ENCODE peak calls at places on chromosomes 13 and 19, in six cellular contexts. P is ascending aorta, E is adrenal gland, Q is Peyer's patch, I is DND-41, O is HCT116. C is an unnamed sample.

GRCh38 chr19:53870485-53870844 is 2.8 kb downstream of the MYADM start:
- DNase-seq in P (no peak), E (no peak), O (no peak), Q (peak; percentile 68), I (no peak), C (no peak)

GRCh38 chr13:44049546-44049945 is 169.8 kb downstream of the LACC1 start:
- DNase-seq in O (no peak), Q (no peak), P (no peak), I (no peak), E (no peak), C (no peak)

GRCh38 chr19:57664269-57665127 is 4.2 kb upstream of the ZSCAN4 start:
- DNase-seq in Q (peak; percentile 45), E (peak; percentile 74), P (no peak), I (no peak), O (no peak), C (peak; percentile 29)

GRCh38 chr19:33459220-33459619 is 62.4 kb downstream of the PEPD start:
- DNase-seq in E (no peak), O (no peak), Q (peak; percentile 37), I (no peak), P (no peak), C (no peak)

GRCh38 chr19:8526345-8527062 is 12.5 kb upstream of the ZNF414 start:
- DNase-seq in E (peak; percentile 93), Q (peak; percentile 92), P (peak; percentile 61), O (peak; percentile 75), I (no peak), C (peak; percentile 92)

GRCh38 chr13:43246382-43246781 is 223.0 kb downstream of the DNAJC15 start:
- DNase-seq in E (no peak), P (no peak), I (peak; percentile 38), O (no peak), Q (no peak), C (no peak)

GRCh38 chr13:47901451-47901850 is 99.6 kb downstream of the SUCLA2 start:
- DNase-seq in I (no peak), P (no peak), Q (no peak), O (no peak), E (no peak), C (no peak)

GRCh38 chr13:81487151-81487550 is 1146.2 kb upstream of the SPRY2 start:
- DNase-seq in P (no peak), E (no peak), O (peak; percentile 35), I (no peak), Q (no peak), C (no peak)

GRCh38 chr13:61410669-61411297 is 4.9 kb downstream of the PCDH20 start:
- DNase-seq in Q (no peak), E (no peak), I (no peak), O (peak; percentile 2), P (no peak), C (no peak)

GRCh38 chr19:10888421-10888866 is 17.1 kb downstream of the CARM1 start:
- DNase-seq in O (no peak), Q (no peak), E (no peak), I (no peak), P (no peak), C (no peak)

GRCh38 chr13:87311165-87311564 is 360.0 kb upstream of the SLITRK5 start:
- DNase-seq in I (no peak), O (no peak), Q (no peak), E (no peak), P (no peak), C (no peak)

GRCh38 chr13:82758056-82758455 is 1124.2 kb downstream of the SLITRK1 start:
- DNase-seq in Q (no peak), O (peak; percentile 7), E (no peak), P (no peak), I (no peak), C (no peak)

GRCh38 chr19:3404324-3405260 is 38.2 kb downstream of the NFIC start:
- DNase-seq in I (no peak), E (peak; percentile 92), O (no peak), P (peak; percentile 55), Q (peak; percentile 66), C (peak; percentile 86)

GRCh38 chr13:48990900-48991299 is 15.2 kb downstream of the FNDC3A start:
- DNase-seq in Q (no peak), P (no peak), I (no peak), E (no peak), O (no peak), C (no peak)

GRCh38 chr19:35269425-35270117 is 809 bp downstream of the USF2 start:
- DNase-seq in Q (peak; percentile 95), O (peak; percentile 75), P (no peak), I (peak; percentile 74), E (peak; percentile 89), C (peak; percentile 89)

GRCh38 chr19:48511800-48512503 is at the start of gene LMTK3:
- DNase-seq in E (peak; percentile 21), I (peak; percentile 81), O (no peak), P (no peak), Q (peak; percentile 85), C (no peak)

GRCh38 chr13:33340631-33341030 is 55.1 kb upstream of the STARD13 start:
- DNase-seq in O (no peak), Q (no peak), P (no peak), E (no peak), I (no peak), C (no peak)

GRCh38 chr19:16091546-16092475 is 15.5 kb downstream of the TPM4 start:
- DNase-seq in O (no peak), I (no peak), Q (no peak), E (no peak), P (no peak), C (no peak)

GRCh38 chr19:16085115-16085514 is 8.8 kb downstream of the TPM4 start:
- DNase-seq in O (no peak), I (no peak), Q (no peak), P (no peak), E (no peak), C (no peak)

GRCh38 chr19:16087940-16088339 is 11.6 kb downstream of the TPM4 start:
- DNase-seq in O (no peak), P (no peak), I (no peak), E (no peak), Q (no peak), C (no peak)

GRCh38 chr19:16088985-16089846 is 12.9 kb downstream of the TPM4 start:
- DNase-seq in O (no peak), E (no peak), I (no peak), P (no peak), Q (no peak), C (no peak)

GRCh38 chr19:16088351-16088984 is 12.2 kb downstream of the TPM4 start:
- DNase-seq in E (peak; percentile 54), I (no peak), P (no peak), O (no peak), Q (no peak), C (peak; percentile 82)
- H3K36me3 ChIP-seq in E (no peaks in the 10 kb centered on the region), I (peaks cover 99% of the 10 kb centered on the region), P (peaks cover 100% of the 10 kb centered on the region), O (peaks cover 59% of the 10 kb centered on the region), Q (peaks cover 100% of the 10 kb centered on the region), C (peaks cover 22% of the 10 kb centered on the region)

GRCh38 chr13:90217275-90217674 is 1130.2 kb upstream of the MIR17HG start:
- DNase-seq in P (no peak), O (no peak), I (no peak), Q (no peak), E (no peak), C (no peak)

GRCh38 chr13:90222758-90223157 is 1124.7 kb upstream of the MIR17HG start:
- DNase-seq in E (no peak), Q (no peak), O (no peak), P (no peak), I (no peak), C (no peak)
- H3K4me1 ChIP-seq in E (no peaks in the 10 kb centered on the region), Q (no peaks in the 10 kb centered on the region), O (no peaks in the 10 kb centered on the region), P (no peaks in the 10 kb centered on the region), I (no peaks in the 10 kb centered on the region), C (no peaks in the 10 kb centered on the region)

GRCh38 chr19:43609872-43610271 is 2.0 kb upstream of the SRRM5 start:
- DNase-seq in O (no peak), P (no peak), I (no peak), E (no peak), Q (no peak), C (no peak)

GRCh38 chr19:43607238-43608205 is 4.4 kb upstream of the SRRM5 start:
- DNase-seq in Q (no peak), P (no peak), O (no peak), I (no peak), E (no peak), C (no peak)

GRCh38 chr19:43612374-43612773 is 486 bp downstream of the SRRM5 start:
- DNase-seq in E (no peak), Q (no peak), O (no peak), P (no peak), I (no peak), C (no peak)

GRCh38 chr19:43610493-43610892 is 1.4 kb upstream of the SRRM5 start:
- DNase-seq in E (no peak), O (no peak), P (no peak), I (no peak), Q (no peak), C (no peak)

GRCh38 chr19:43611788-43612187 is at the start of gene SRRM5:
- DNase-seq in O (no peak), P (no peak), I (no peak), Q (no peak), E (no peak), C (no peak)
- H3K36me3 ChIP-seq in O (peaks cover 9% of the 10 kb centered on the region), P (peaks cover 31% of the 10 kb centered on the region), I (peaks cover 71% of the 10 kb centered on the region), Q (peaks cover 26% of the 10 kb centered on the region), E (no peaks in the 10 kb centered on the region), C (peaks cover 27% of the 10 kb centered on the region)

DNA sequence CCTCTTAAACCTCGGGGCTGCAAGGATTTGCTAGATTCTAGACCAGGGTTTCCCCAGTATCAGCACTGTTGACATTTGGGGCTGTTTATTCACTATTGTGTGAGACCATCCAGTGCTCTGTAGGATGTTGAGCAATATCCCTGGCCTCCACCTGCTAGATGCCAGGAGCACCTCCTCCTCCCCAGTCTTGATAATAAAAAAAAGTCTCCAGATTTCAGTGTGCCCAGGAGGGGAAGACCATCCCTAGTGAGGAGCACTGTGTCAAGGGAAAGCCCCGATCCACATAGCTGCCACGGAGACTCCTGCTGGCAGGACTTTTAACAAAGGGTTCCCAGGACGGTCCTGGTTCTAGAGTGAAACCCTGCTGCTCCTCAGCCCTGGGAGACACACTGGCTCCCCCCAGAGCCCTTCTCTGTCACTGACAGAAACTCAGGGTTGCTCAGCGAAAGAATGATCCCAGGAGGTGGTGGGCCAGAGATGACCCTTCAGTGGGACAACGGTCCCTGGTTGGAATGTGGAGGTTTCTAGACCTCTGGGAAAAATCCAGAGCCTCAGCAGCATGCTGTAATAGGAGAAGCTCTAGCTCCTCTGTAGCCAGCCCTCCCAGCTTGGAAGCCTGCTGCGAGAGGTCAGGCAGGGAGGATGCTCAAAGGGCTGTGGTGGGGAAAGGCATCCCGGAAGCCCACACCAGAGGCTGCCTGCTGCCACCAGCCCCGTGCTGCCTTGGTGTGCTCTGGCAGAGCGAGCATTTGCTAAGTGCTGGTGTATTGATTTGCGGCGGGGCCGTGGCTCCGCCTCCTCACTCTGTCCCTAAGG is 20.3 kb downstream of the LYL1 start:
- DNase-seq in O (no peak), P (no peak), Q (no peak), E (no peak), I (no peak), C (no peak)
- H3K4me1 ChIP-seq in O (peaks cover 18% of the 10 kb centered on the region), P (peaks cover 30% of the 10 kb centered on the region), Q (no peaks in the 10 kb centered on the region), E (no peaks in the 10 kb centered on the region), I (no peaks in the 10 kb centered on the region), C (no peaks in the 10 kb centered on the region)